ENCODE peak calls at places on chromosomes 5 and 9, in five cellular contexts. L, X, J, G and P are unnamed samples.

GRCh38 chr9:123957168-123957721 is 27.3 kb upstream of the DENND1A start:
- DNase-seq in L (no peak), X (no peak), J (no peak), G (no peak), P (no peak)

GRCh38 chr5:142904421-142904820 is 134.2 kb downstream of the ARHGAP26 start:
- DNase-seq in L (no peak), X (no peak), J (no peak), G (peak), P (no peak)

GRCh38 chr5:171830686-171831085 is 45.1 kb downstream of the SMIM23 start:
- DNase-seq in L (no peak), X (no peak), J (no peak), G (no peak), P (no peak)

GRCh38 chr9:81162361-81162760 is 527.0 kb downstream of the TLE1 start:
- DNase-seq in L (no peak), X (no peak), J (no peak), G (no peak), P (no peak)

GRCh38 chr9:109542922-109543321 is 44.8 kb upstream of the PTPN3 start:
- DNase-seq in L (no peak), X (no peak), J (no peak), G (peak), P (no peak)

GRCh38 chr9:87029904-87030303 is 82.6 kb upstream of the GAS1 start:
- DNase-seq in L (no peak), X (no peak), J (no peak), G (no peak), P (no peak)

GRCh38 chr5:5430136-5430535 is 7.7 kb downstream of the ICE1 start:
- DNase-seq in L (no peak), X (no peak), J (no peak), G (no peak), P (no peak)

GRCh38 chr9:86700601-86701000 is 246.7 kb downstream of the GAS1 start:
- DNase-seq in L (no peak), X (no peak), J (no peak), G (no peak), P (no peak)

GRCh38 chr5:39760385-39761198 is 335.8 kb upstream of the DAB2 start:
- DNase-seq in L (peak), X (no peak), J (no peak), G (no peak), P (no peak)

GRCh38 chr5:32261198-32261597 is 51.5 kb downstream of the MTMR12 start:
- DNase-seq in L (no peak), X (no peak), J (no peak), G (no peak), P (no peak)

GRCh38 chr9:8857330-8858249 is 1058.0 kb upstream of the DMAC1 start:
- DNase-seq in L (peak), X (peak), J (peak), G (no peak), P (peak)

GRCh38 chr9:113274474-113275146 is 762 bp downstream of the CDC26 start:
- DNase-seq in L (peak), X (no peak), J (no peak), G (peak), P (peak)

GRCh38 chr5:149219584-149219983 is 52.1 kb upstream of the AFAP1L1 start:
- DNase-seq in L (no peak), X (no peak), J (no peak), G (no peak), P (no peak)
- H2BK12ac ChIP-seq in L (no peak), X (no peak), J (no peak), G (no peak), P (no peak)

DNA sequence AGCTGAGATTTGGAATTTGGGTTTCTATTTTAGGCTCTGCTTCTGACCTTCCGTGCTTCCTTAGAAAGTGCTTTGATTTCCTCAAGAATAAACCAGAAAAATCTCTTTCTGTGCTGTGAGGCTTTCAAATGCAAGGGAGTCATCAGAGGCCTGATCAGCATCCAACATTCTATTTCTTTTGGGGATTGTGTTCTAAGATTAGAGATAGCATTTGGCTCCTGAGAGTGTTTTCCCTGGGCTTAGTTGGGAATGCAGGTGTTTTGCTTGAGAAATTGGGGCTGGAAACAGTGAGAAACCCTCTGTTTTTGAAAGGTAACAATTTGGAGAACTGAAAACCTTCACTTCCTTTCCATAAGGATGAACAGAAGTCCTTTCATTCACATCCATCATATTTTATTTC is 296.9 kb downstream of the CSNK1G3 start:
- DNase-seq in L (no peak), X (no peak), J (no peak), G (no peak), P (no peak)
- H4K8ac ChIP-seq in L (no peak), X (no peak), J (no peak), G (no peak), P (no peak)

DNA sequence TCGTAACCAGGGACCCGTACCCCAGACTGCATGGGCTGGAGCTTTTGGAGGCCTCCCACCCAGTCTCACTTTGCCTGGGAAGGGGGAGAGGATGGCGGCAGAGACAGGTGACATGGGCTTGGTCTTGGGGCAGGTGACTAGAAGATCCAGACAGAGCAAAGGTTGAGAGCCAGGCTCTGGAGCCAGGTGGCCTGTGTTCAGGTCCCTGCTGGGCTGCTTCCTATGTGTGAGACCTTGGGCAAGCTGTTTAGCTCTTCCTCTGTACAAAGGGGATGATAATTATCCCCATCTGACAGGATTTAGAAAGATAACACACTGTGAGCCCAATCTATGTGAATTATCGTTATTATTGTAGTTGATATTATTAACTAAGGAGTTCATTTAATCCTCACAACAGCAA is 16.1 kb upstream of the NDST1 start:
- DNase-seq in L (no peak), X (no peak), J (no peak), G (no peak), P (no peak)
- H2AK5ac ChIP-seq in L (peak), X (no peak), J (no peak), G (peak), P (no peak)

DNA sequence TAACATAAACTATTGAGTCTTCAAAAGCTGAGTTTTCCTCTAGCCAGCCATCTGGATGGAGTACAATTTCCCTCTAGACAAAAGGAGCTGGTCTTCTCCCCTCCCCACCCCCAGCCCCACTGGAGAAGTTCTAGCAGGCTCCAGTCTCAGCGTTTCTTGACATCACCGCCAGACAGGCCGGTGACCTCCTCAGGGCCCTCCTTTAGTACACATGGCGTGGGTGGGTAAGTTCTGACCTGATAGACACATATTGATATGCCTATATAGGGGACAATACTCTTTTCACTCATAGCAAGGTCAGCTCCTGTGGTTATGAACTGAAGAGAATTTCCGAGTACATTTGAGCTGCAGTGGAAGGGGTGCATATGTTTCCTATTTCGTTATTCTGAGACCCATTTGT is 27.2 kb downstream of the DNAI1 start:
- DNase-seq in L (no peak), X (no peak), J (no peak), G (no peak), P (no peak)
- H2BK12ac ChIP-seq in L (no peak), X (no peak), J (no peak), G (no peak), P (no peak)